ENCODE peak calls at places on chromosomes 4 and X, in nine cellular contexts. One of them, this sample, is unnamed.

GRCh38 chr4:143336828-143337599 is at the start of gene GAB1:
- DNase-seq in fibroblast of the aortic adventitia: peak; percentile 62
- DNase-seq in suprapubic skin: peak; percentile 85
- DNase-seq in fibroblast of mammary gland: peak; percentile 74
- DNase-seq in IMR-90: peak; percentile 80
- DNase-seq in GM06990: peak; percentile 79
- DNase-seq in BJ: no peak
- DNase-seq in fibroblast of lung: peak; percentile 83
- DNase-seq in heart left ventricle: peak; percentile 84
- DNase-seq in this sample: no peak

GRCh38 chrX:19912-20571 is 261.1 kb upstream of the PLCXD1 start:
- DNase-seq in fibroblast of the aortic adventitia: no peak
- DNase-seq in suprapubic skin: no peak
- DNase-seq in fibroblast of mammary gland: no peak
- DNase-seq in IMR-90: no peak
- DNase-seq in GM06990: no peak
- DNase-seq in BJ: no peak
- DNase-seq in fibroblast of lung: no peak
- DNase-seq in heart left ventricle: no peak
- DNase-seq in this sample: no peak

GRCh38 chrX:68146054-68146453 is 287.2 kb downstream of the OPHN1 start:
- DNase-seq in fibroblast of the aortic adventitia: peak; percentile 65
- DNase-seq in suprapubic skin: no peak
- DNase-seq in fibroblast of mammary gland: peak; percentile 65
- DNase-seq in IMR-90: peak; percentile 62
- DNase-seq in GM06990: no peak
- DNase-seq in BJ: no peak
- DNase-seq in fibroblast of lung: peak; percentile 39
- DNase-seq in heart left ventricle: no peak
- DNase-seq in this sample: peak; percentile 5

GRCh38 chrX:107542500-107542899 is 85.8 kb upstream of the PRPS1 start:
- DNase-seq in fibroblast of the aortic adventitia: peak; percentile 50
- DNase-seq in suprapubic skin: no peak
- DNase-seq in fibroblast of mammary gland: peak; percentile 18
- DNase-seq in IMR-90: peak; percentile 34
- DNase-seq in GM06990: no peak
- DNase-seq in BJ: no peak
- DNase-seq in fibroblast of lung: peak; percentile 51
- DNase-seq in heart left ventricle: no peak
- DNase-seq in this sample: no peak

GRCh38 chr4:125316391-125316780 is 1.6 kb downstream of the FAT4 start:
- DNase-seq in fibroblast of the aortic adventitia: no peak
- DNase-seq in suprapubic skin: no peak
- DNase-seq in fibroblast of mammary gland: no peak
- DNase-seq in IMR-90: no peak
- DNase-seq in GM06990: peak; percentile 3
- DNase-seq in BJ: no peak
- DNase-seq in fibroblast of lung: no peak
- DNase-seq in heart left ventricle: peak; percentile 33
- DNase-seq in this sample: no peak

GRCh38 chr4:96483308-96484030 is 643.6 kb downstream of the PDHA2 start:
- DNase-seq in fibroblast of the aortic adventitia: no peak
- DNase-seq in suprapubic skin: no peak
- DNase-seq in fibroblast of mammary gland: no peak
- DNase-seq in IMR-90: no peak
- DNase-seq in GM06990: no peak
- DNase-seq in BJ: no peak
- DNase-seq in fibroblast of lung: no peak
- DNase-seq in heart left ventricle: no peak
- DNase-seq in this sample: no peak

GRCh38 chrX:108699368-108699767 is 37.0 kb downstream of the IRS4 start:
- DNase-seq in fibroblast of the aortic adventitia: peak; percentile 47
- DNase-seq in suprapubic skin: no peak
- DNase-seq in fibroblast of mammary gland: peak; percentile 41
- DNase-seq in IMR-90: peak; percentile 14
- DNase-seq in GM06990: peak; percentile 12
- DNase-seq in BJ: no peak
- DNase-seq in fibroblast of lung: peak; percentile 12
- DNase-seq in heart left ventricle: no peak
- DNase-seq in this sample: peak; percentile 3

GRCh38 chr4:16663722-16664121 is 234.7 kb downstream of the LDB2 start:
- DNase-seq in fibroblast of the aortic adventitia: peak; percentile 37
- DNase-seq in suprapubic skin: no peak
- DNase-seq in fibroblast of mammary gland: peak; percentile 41
- DNase-seq in IMR-90: no peak
- DNase-seq in GM06990: no peak
- DNase-seq in BJ: no peak
- DNase-seq in fibroblast of lung: peak; percentile 44
- DNase-seq in heart left ventricle: no peak
- DNase-seq in this sample: no peak

GRCh38 chr4:169345207-169345788 is 74.5 kb upstream of the SH3RF1 start:
- DNase-seq in fibroblast of the aortic adventitia: peak; percentile 79
- DNase-seq in suprapubic skin: no peak
- DNase-seq in fibroblast of mammary gland: peak; percentile 96
- DNase-seq in IMR-90: peak; percentile 86
- DNase-seq in GM06990: no peak
- DNase-seq in BJ: no peak
- DNase-seq in fibroblast of lung: peak; percentile 80
- DNase-seq in heart left ventricle: no peak
- DNase-seq in this sample: peak; percentile 29

GRCh38 chr4:156950950-156951349 is 20.6 kb downstream of the PDGFC start:
- DNase-seq in fibroblast of the aortic adventitia: no peak
- DNase-seq in suprapubic skin: no peak
- DNase-seq in fibroblast of mammary gland: no peak
- DNase-seq in IMR-90: no peak
- DNase-seq in GM06990: no peak
- DNase-seq in BJ: no peak
- DNase-seq in fibroblast of lung: no peak
- DNase-seq in heart left ventricle: no peak
- DNase-seq in this sample: no peak

GRCh38 chr4:163395055-163395454 is 51.4 kb downstream of the NPY5R start:
- DNase-seq in fibroblast of the aortic adventitia: peak; percentile 24
- DNase-seq in suprapubic skin: no peak
- DNase-seq in fibroblast of mammary gland: no peak
- DNase-seq in IMR-90: peak; percentile 28
- DNase-seq in GM06990: no peak
- DNase-seq in BJ: no peak
- DNase-seq in fibroblast of lung: peak; percentile 55
- DNase-seq in heart left ventricle: no peak
- DNase-seq in this sample: no peak

GRCh38 chr4:106338671-106339070 is 22.3 kb downstream of the AIMP1 start:
- DNase-seq in fibroblast of the aortic adventitia: no peak
- DNase-seq in suprapubic skin: no peak
- DNase-seq in fibroblast of mammary gland: no peak
- DNase-seq in IMR-90: no peak
- DNase-seq in GM06990: no peak
- DNase-seq in BJ: no peak
- DNase-seq in fibroblast of lung: no peak
- DNase-seq in heart left ventricle: no peak
- DNase-seq in this sample: no peak

GRCh38 chr4:65719635-65720034 is 49.3 kb upstream of the EPHA5 start:
- DNase-seq in fibroblast of the aortic adventitia: no peak
- DNase-seq in suprapubic skin: no peak
- DNase-seq in fibroblast of mammary gland: no peak
- DNase-seq in IMR-90: no peak
- DNase-seq in GM06990: no peak
- DNase-seq in BJ: no peak
- DNase-seq in fibroblast of lung: no peak
- DNase-seq in heart left ventricle: no peak
- DNase-seq in this sample: no peak

GRCh38 chrX:110286126-110286525 is 31.8 kb downstream of the AMMECR1 start:
- DNase-seq in fibroblast of the aortic adventitia: peak; percentile 91
- DNase-seq in suprapubic skin: no peak
- DNase-seq in fibroblast of mammary gland: peak; percentile 91
- DNase-seq in IMR-90: peak; percentile 89
- DNase-seq in GM06990: no peak
- DNase-seq in BJ: peak; percentile 59
- DNase-seq in fibroblast of lung: peak; percentile 86
- DNase-seq in heart left ventricle: no peak
- DNase-seq in this sample: peak; percentile 42

GRCh38 chr4:101345596-101346311 is 1.6 kb downstream of the PPP3CA start:
- DNase-seq in fibroblast of the aortic adventitia: peak; percentile 54
- DNase-seq in suprapubic skin: peak; percentile 83
- DNase-seq in fibroblast of mammary gland: peak; percentile 43
- DNase-seq in IMR-90: peak; percentile 39
- DNase-seq in GM06990: peak; percentile 63
- DNase-seq in BJ: no peak
- DNase-seq in fibroblast of lung: peak; percentile 55
- DNase-seq in heart left ventricle: peak; percentile 78
- DNase-seq in this sample: no peak

GRCh38 chrX:115268421-115268820 is 21.1 kb upstream of the LUZP4 start:
- DNase-seq in fibroblast of the aortic adventitia: no peak
- DNase-seq in suprapubic skin: no peak
- DNase-seq in fibroblast of mammary gland: peak; percentile 4
- DNase-seq in IMR-90: peak; percentile 1
- DNase-seq in GM06990: no peak
- DNase-seq in BJ: no peak
- DNase-seq in fibroblast of lung: no peak
- DNase-seq in heart left ventricle: no peak
- DNase-seq in this sample: no peak

GRCh38 chr4:109998867-109999303 is 86.2 kb downstream of the EGF start:
- DNase-seq in fibroblast of the aortic adventitia: peak; percentile 76
- DNase-seq in suprapubic skin: no peak
- DNase-seq in fibroblast of mammary gland: peak; percentile 71
- DNase-seq in IMR-90: peak; percentile 61
- DNase-seq in GM06990: no peak
- DNase-seq in BJ: no peak
- DNase-seq in fibroblast of lung: peak; percentile 41
- DNase-seq in heart left ventricle: peak; percentile 18
- DNase-seq in this sample: peak; percentile 66

GRCh38 chrX:31661280-31661679 is 589.4 kb upstream of the FTHL17 start:
- DNase-seq in fibroblast of the aortic adventitia: no peak
- DNase-seq in suprapubic skin: no peak
- DNase-seq in fibroblast of mammary gland: no peak
- DNase-seq in IMR-90: no peak
- DNase-seq in GM06990: no peak
- DNase-seq in BJ: no peak
- DNase-seq in fibroblast of lung: no peak
- DNase-seq in heart left ventricle: no peak
- DNase-seq in this sample: no peak

GRCh38 chrX:155028192-155028591 is 1.5 kb downstream of the FUNDC2 start:
- DNase-seq in fibroblast of the aortic adventitia: no peak
- DNase-seq in suprapubic skin: no peak
- DNase-seq in fibroblast of mammary gland: no peak
- DNase-seq in IMR-90: no peak
- DNase-seq in GM06990: no peak
- DNase-seq in BJ: no peak
- DNase-seq in fibroblast of lung: no peak
- DNase-seq in heart left ventricle: no peak
- DNase-seq in this sample: no peak
- TF ChIP-seq CTCF in fibroblast of the aortic adventitia: no peak
- TF ChIP-seq CTCF in suprapubic skin: no peak
- TF ChIP-seq CTCF in fibroblast of mammary gland: no peak
- TF ChIP-seq CTCF in IMR-90: no peak
- TF ChIP-seq CTCF in GM06990: peak; percentile 27
- TF ChIP-seq CTCF in BJ: no peak
- TF ChIP-seq CTCF in fibroblast of lung: no peak
- TF ChIP-seq CTCF in heart left ventricle: no peak
- TF ChIP-seq CTCF in this sample: no peak

GRCh38 chr4:186889876-186890643 is 166.4 kb upstream of the FAT1 start:
- DNase-seq in fibroblast of the aortic adventitia: no peak
- DNase-seq in suprapubic skin: no peak
- DNase-seq in fibroblast of mammary gland: no peak
- DNase-seq in IMR-90: no peak
- DNase-seq in GM06990: no peak
- DNase-seq in BJ: no peak
- DNase-seq in fibroblast of lung: no peak
- DNase-seq in heart left ventricle: no peak
- DNase-seq in this sample: no peak

GRCh38 chr4:186886759-186887158 is 163.1 kb upstream of the FAT1 start:
- DNase-seq in fibroblast of the aortic adventitia: no peak
- DNase-seq in suprapubic skin: no peak
- DNase-seq in fibroblast of mammary gland: no peak
- DNase-seq in IMR-90: no peak
- DNase-seq in GM06990: no peak
- DNase-seq in BJ: no peak
- DNase-seq in fibroblast of lung: no peak
- DNase-seq in heart left ventricle: no peak
- DNase-seq in this sample: no peak

GRCh38 chr4:186885289-186885688 is 161.6 kb upstream of the FAT1 start:
- DNase-seq in fibroblast of the aortic adventitia: no peak
- DNase-seq in suprapubic skin: no peak
- DNase-seq in fibroblast of mammary gland: no peak
- DNase-seq in IMR-90: no peak
- DNase-seq in GM06990: no peak
- DNase-seq in BJ: no peak
- DNase-seq in fibroblast of lung: no peak
- DNase-seq in heart left ventricle: no peak
- DNase-seq in this sample: no peak

GRCh38 chr4:186891859-186892486 is 168.3 kb upstream of the FAT1 start:
- DNase-seq in fibroblast of the aortic adventitia: no peak
- DNase-seq in suprapubic skin: no peak
- DNase-seq in fibroblast of mammary gland: no peak
- DNase-seq in IMR-90: no peak
- DNase-seq in GM06990: no peak
- DNase-seq in BJ: no peak
- DNase-seq in fibroblast of lung: no peak
- DNase-seq in heart left ventricle: no peak
- DNase-seq in this sample: no peak

GRCh38 chr4:186887211-186887785 is 163.6 kb upstream of the FAT1 start:
- DNase-seq in fibroblast of the aortic adventitia: no peak
- DNase-seq in suprapubic skin: no peak
- DNase-seq in fibroblast of mammary gland: no peak
- DNase-seq in IMR-90: no peak
- DNase-seq in GM06990: no peak
- DNase-seq in BJ: no peak
- DNase-seq in fibroblast of lung: peak; percentile 69
- DNase-seq in heart left ventricle: no peak
- DNase-seq in this sample: no peak
- H3K4me3 ChIP-seq in fibroblast of the aortic adventitia: no peak overlapping the region
- H3K4me3 ChIP-seq in suprapubic skin: no peak overlapping the region
- H3K4me3 ChIP-seq in fibroblast of mammary gland: no peak overlapping the region
- H3K4me3 ChIP-seq in IMR-90: no peak overlapping the region
- H3K4me3 ChIP-seq in GM06990: no peak overlapping the region
- H3K4me3 ChIP-seq in BJ: no peak overlapping the region
- H3K4me3 ChIP-seq in fibroblast of lung: no peak overlapping the region
- H3K4me3 ChIP-seq in heart left ventricle: no peak overlapping the region
- H3K4me3 ChIP-seq in this sample: no peak overlapping the region

GRCh38 chr4:37244583-37245390 is at the start of gene NWD2:
- DNase-seq in fibroblast of the aortic adventitia: no peak
- DNase-seq in suprapubic skin: no peak
- DNase-seq in fibroblast of mammary gland: no peak
- DNase-seq in IMR-90: no peak
- DNase-seq in GM06990: no peak
- DNase-seq in BJ: no peak
- DNase-seq in fibroblast of lung: peak; percentile 12
- DNase-seq in heart left ventricle: no peak
- DNase-seq in this sample: no peak
- TF ChIP-seq CTCF in fibroblast of the aortic adventitia: no peak
- TF ChIP-seq CTCF in suprapubic skin: no peak
- TF ChIP-seq CTCF in fibroblast of mammary gland: no peak
- TF ChIP-seq CTCF in IMR-90: no peak
- TF ChIP-seq CTCF in GM06990: no peak
- TF ChIP-seq CTCF in BJ: no peak
- TF ChIP-seq CTCF in fibroblast of lung: no peak
- TF ChIP-seq CTCF in heart left ventricle: no peak
- TF ChIP-seq CTCF in this sample: no peak

DNA sequence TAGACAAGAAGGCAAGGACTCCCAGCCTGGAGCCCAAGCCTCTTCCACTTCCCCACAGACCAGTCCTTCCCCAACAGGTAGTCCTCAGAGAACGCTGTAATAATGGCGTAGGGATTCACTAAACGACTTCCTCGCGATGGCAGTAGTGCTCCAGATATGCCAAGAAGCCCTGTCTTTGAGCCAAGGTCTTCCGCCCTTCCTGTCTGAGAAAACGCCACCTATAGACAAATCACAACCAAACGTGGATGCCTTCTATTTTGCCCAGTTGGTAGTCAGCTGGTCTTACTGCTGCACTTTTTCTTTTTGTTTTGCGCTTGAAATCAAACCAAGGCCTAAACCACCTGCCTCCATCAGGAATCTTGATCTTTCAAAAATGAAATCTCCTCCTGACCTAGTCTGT is 203.3 kb downstream of the OR13H1 start:
- DNase-seq in fibroblast of the aortic adventitia: peak; percentile 96
- DNase-seq in suprapubic skin: no peak
- DNase-seq in fibroblast of mammary gland: peak; percentile 88
- DNase-seq in IMR-90: peak; percentile 90
- DNase-seq in GM06990: peak; percentile 68
- DNase-seq in BJ: no peak
- DNase-seq in fibroblast of lung: peak; percentile 79
- DNase-seq in heart left ventricle: peak; percentile 15
- DNase-seq in this sample: no peak
- H3K4me3 ChIP-seq in fibroblast of the aortic adventitia: peak overlapping the region; percentile 72
- H3K4me3 ChIP-seq in suprapubic skin: no peak overlapping the region
- H3K4me3 ChIP-seq in fibroblast of mammary gland: peak overlapping the region; percentile 64
- H3K4me3 ChIP-seq in IMR-90: peak overlapping the region; percentile 60
- H3K4me3 ChIP-seq in GM06990: peak overlapping the region; percentile 55
- H3K4me3 ChIP-seq in BJ: no peak overlapping the region
- H3K4me3 ChIP-seq in fibroblast of lung: no peak overlapping the region
- H3K4me3 ChIP-seq in heart left ventricle: peak overlapping the region; percentile 62
- H3K4me3 ChIP-seq in this sample: no peak overlapping the region